ENCODE peak calls at places on chromosomes 12 and 14, in nine cellular contexts. U is PC-3; X is activated naive CD4-positive, alpha-beta T cell treated with Interleukin-2 at 50 U/mL for 16 hours; G is skeletal muscle cell; L is H4; Y is fibroblast of the conjunctiva; A is HEK293T; F is iPS-NIHi11; P is glutamatergic neuron. J is an unnamed sample.
A peak's percentile ranks its signal among the peaks of the same experiment; 100 is the strongest.

GRCh38 chr12:70154960-70155589 is 88.2 kb upstream of the CNOT2 start:
- DNase-seq in U (peak; percentile 26), X (no peak), G (no peak), L (no peak), Y (no peak), A (no peak), F (no peak), P (no peak), J (no peak)

GRCh38 chr12:1324900-1325299 is 269.5 kb downstream of the FBXL14 start:
- DNase-seq in U (no peak), X (no peak), G (no peak), L (no peak), Y (no peak), A (no peak), F (no peak), P (no peak), J (no peak)

GRCh38 chr12:114209852-114210251 is 196.1 kb downstream of the TBX5 start:
- DNase-seq in U (no peak), X (no peak), G (no peak), L (no peak), Y (no peak), A (no peak), F (no peak), P (no peak), J (no peak)

GRCh38 chr12:48069253-48069652 is 36.6 kb downstream of the SENP1 start:
- DNase-seq in U (peak; percentile 35), X (no peak), G (no peak), L (no peak), Y (no peak), A (no peak), F (no peak), P (no peak), J (no peak)

GRCh38 chr12:48156648-48157015 is 683 bp downstream of the ASB8 start:
- DNase-seq in U (no peak), X (no peak), G (no peak), L (no peak), Y (no peak), A (no peak), F (peak; percentile 13), P (no peak), J (no peak)

GRCh38 chr12:12626471-12626870 is 14.8 kb downstream of the CREBL2 start:
- DNase-seq in U (no peak), X (no peak), G (no peak), L (no peak), Y (no peak), A (no peak), F (no peak), P (no peak), J (no peak)

GRCh38 chr14:105918496-105919262 is 392.3 kb downstream of the TMEM121 start:
- DNase-seq in U (no peak), X (no peak), G (no peak), L (peak; percentile 0), Y (no peak), A (no peak), F (no peak), P (no peak), J (no peak)

GRCh38 chr14:53391631-53392030 is 238.5 kb upstream of the DDHD1 start:
- DNase-seq in U (peak; percentile 86), X (no peak), G (peak; percentile 67), L (no peak), Y (peak; percentile 21), A (no peak), F (no peak), P (no peak), J (no peak)

GRCh38 chr12:65533177-65533883 is 254.8 kb downstream of the MSRB3 start:
- DNase-seq in U (peak; percentile 75), X (no peak), G (no peak), L (peak; percentile 81), Y (no peak), A (no peak), F (no peak), P (no peak), J (peak; percentile 64)

GRCh38 chr12:3551386-3551785 is 60.4 kb downstream of the PRMT8 start:
- DNase-seq in U (no peak), X (no peak), G (no peak), L (no peak), Y (no peak), A (no peak), F (no peak), P (no peak), J (no peak)

GRCh38 chr12:74454109-74454508 is 83.5 kb upstream of the ATXN7L3B start:
- DNase-seq in U (no peak), X (no peak), G (no peak), L (no peak), Y (no peak), A (no peak), F (no peak), P (no peak), J (peak; percentile 12)

GRCh38 chr14:61736751-61737150 is 25.5 kb upstream of the SNAPC1 start:
- DNase-seq in U (peak; percentile 50), X (no peak), G (no peak), L (no peak), Y (no peak), A (no peak), F (no peak), P (no peak), J (no peak)

GRCh38 chr14:66613344-66613743 is 105.4 kb downstream of the GPHN start:
- DNase-seq in U (no peak), X (no peak), G (no peak), L (no peak), Y (no peak), A (no peak), F (no peak), P (no peak), J (no peak)

GRCh38 chr12:100443434-100443833 is 30.2 kb upstream of the NR1H4 start:
- DNase-seq in U (no peak), X (no peak), G (no peak), L (no peak), Y (no peak), A (no peak), F (no peak), P (no peak), J (no peak)

GRCh38 chr12:53770281-53770680 is 18.5 kb upstream of the CISTR start:
- DNase-seq in U (peak; percentile 97), X (no peak), G (peak; percentile 94), L (peak; percentile 38), Y (peak; percentile 54), A (no peak), F (no peak), P (no peak), J (no peak)

GRCh38 chr12:2267624-2268477 is 215.1 kb downstream of the CACNA1C start:
- DNase-seq in U (no peak), X (no peak), G (no peak), L (peak; percentile 54), Y (no peak), A (no peak), F (peak; percentile 60), P (no peak), J (no peak)

GRCh38 chr12:103205906-103206305 is 248.4 kb downstream of the ASCL1 start:
- DNase-seq in U (no peak), X (no peak), G (no peak), L (no peak), Y (no peak), A (no peak), F (peak; percentile 10), P (no peak), J (no peak)

GRCh38 chr12:4034926-4035325 is 161.7 kb upstream of the PARP11 start:
- DNase-seq in U (no peak), X (no peak), G (no peak), L (no peak), Y (no peak), A (no peak), F (no peak), P (no peak), J (no peak)

GRCh38 chr12:104219908-104220404 is 4.4 kb downstream of the TXNRD1 start:
- DNase-seq in U (peak; percentile 100), X (peak; percentile 71), G (peak; percentile 54), L (peak; percentile 90), Y (peak; percentile 79), A (peak; percentile 37), F (no peak), P (no peak), J (peak; percentile 84)

GRCh38 chr12:104249017-104249416 is 33.4 kb downstream of the TXNRD1 start:
- DNase-seq in U (no peak), X (no peak), G (no peak), L (no peak), Y (no peak), A (no peak), F (no peak), P (no peak), J (no peak)

GRCh38 chr12:20798561-20798960 is 11.9 kb upstream of the SLCO1B3 start:
- DNase-seq in U (peak; percentile 15), X (no peak), G (no peak), L (peak; percentile 6), Y (peak; percentile 1), A (no peak), F (no peak), P (no peak), J (peak; percentile 25)

J was measured in small intestine.